ENCODE peak calls at places on chromosomes 3 and 15, in eight cellular contexts. L, A, R, U, H, N, J and I are unnamed samples.
A peak's percentile ranks its signal among the peaks of the same experiment; 100 is the strongest.

GRCh38 chr15:80749589-80749988 is 29.6 kb upstream of the CEMIP start:
- DNase-seq in R (no peak), N (no peak), U (no peak), H (no peak), A (no peak), J (no peak), L (no peak), I (no peak)

GRCh38 chr15:33494306-33494705 is 183.5 kb downstream of the RYR3 start:
- DNase-seq in R (no peak), L (no peak), U (no peak), H (no peak), J (no peak), N (no peak), A (no peak), I (no peak)

GRCh38 chr15:39589815-39590644 is 9.2 kb downstream of the THBS1 start:
- DNase-seq in H (no peak), J (peak; percentile 30), A (no peak), U (no peak), R (no peak), N (no peak), L (no peak), I (peak; percentile 17)

GRCh38 chr15:90654233-90655124 is 62.7 kb upstream of the BLM start:
- DNase-seq in N (no peak), R (no peak), U (no peak), A (no peak), H (no peak), J (no peak), L (no peak), I (no peak)

GRCh38 chr3:16936656-16937055 is 51.9 kb downstream of the PLCL2 start:
- DNase-seq in U (no peak), H (no peak), R (no peak), A (no peak), N (no peak), J (no peak), L (no peak), I (no peak)

GRCh38 chr3:78041486-78041885 is 1001.6 kb downstream of the ROBO2 start:
- DNase-seq in A (no peak), N (no peak), R (no peak), L (no peak), J (no peak), H (no peak), U (no peak), I (no peak)

GRCh38 chr15:94840794-94841587 is 609.6 kb downstream of the MCTP2 start:
- DNase-seq in L (no peak), N (no peak), A (no peak), J (peak; percentile 7), U (no peak), R (no peak), H (no peak), I (peak; percentile 3)

GRCh38 chr3:133962879-133963278 is 66.8 kb downstream of the SLCO2A1 start:
- DNase-seq in N (no peak), H (no peak), J (peak; percentile 36), R (no peak), U (no peak), A (no peak), L (no peak), I (peak; percentile 84)

GRCh38 chr3:143825513-143825912 is 22.8 kb downstream of the SLC9A9 start:
- DNase-seq in H (no peak), R (no peak), A (no peak), L (no peak), J (no peak), U (no peak), N (no peak), I (no peak)